ENCODE peak calls at places on chromosomes 7 and 10, in nine cellular contexts. X is heart left ventricle, M is erythroblast, N is adrenal gland, H is HCT116, T is transverse colon, V is endothelial cell of umbilical vein, A is A549, C is sigmoid colon. Y is an unnamed sample.

GRCh38 chr7:74355091-74355490 is 65.9 kb downstream of the CLIP2 start:
- DNase-seq in V (peak; percentile 70), N (peak; percentile 75), C (no peak), T (peak; percentile 30), A (peak; percentile 73), X (peak; percentile 43), M (peak; percentile 11), H (peak; percentile 75), Y (no peak)

GRCh38 chr10:131198401-131198800 is 113.1 kb downstream of the TCERG1L start:
- DNase-seq in N (peak; percentile 35), A (no peak), C (no peak), T (no peak), X (no peak), H (no peak), V (no peak), M (no peak), Y (no peak)

GRCh38 chr10:130076681-130077080 is 33.9 kb downstream of the C10orf143 start:
- DNase-seq in T (no peak), X (no peak), H (no peak), A (no peak), C (no peak), N (no peak), V (no peak), M (no peak), Y (no peak)

GRCh38 chr7:30549933-30550493 is 44.7 kb upstream of the GARS1 start:
- DNase-seq in H (no peak), C (no peak), M (peak; percentile 13), V (peak; percentile 55), T (no peak), X (peak; percentile 45), A (no peak), N (no peak), Y (no peak)

GRCh38 chr10:47079177-47079580 is 168.0 kb downstream of the PTPN20 start:
- DNase-seq in C (no peak), X (no peak), H (no peak), M (no peak), T (no peak), N (no peak), V (no peak), A (no peak), Y (no peak)

GRCh38 chr7:11437987-11438386 is 394.0 kb downstream of the THSD7A start:
- DNase-seq in A (no peak), N (no peak), M (no peak), C (no peak), T (no peak), H (no peak), V (no peak), X (no peak), Y (no peak)

GRCh38 chr7:104272767-104273384 is 55.5 kb upstream of the LHFPL3 start:
- DNase-seq in C (no peak), M (no peak), H (peak; percentile 26), N (no peak), A (peak; percentile 41), V (peak; percentile 55), T (no peak), X (no peak), Y (no peak)

GRCh38 chr10:78053201-78053868 is 19.7 kb downstream of the RPS24 start:
- DNase-seq in M (no peak), X (no peak), C (no peak), H (no peak), N (peak; percentile 57), A (no peak), T (no peak), V (no peak), Y (no peak)

GRCh38 chr7:154777023-154777422 is 225.9 kb downstream of the PAXIP1 start:
- DNase-seq in V (no peak), T (no peak), N (no peak), M (no peak), C (no peak), A (peak; percentile 16), H (peak; percentile 12), X (no peak), Y (no peak)

GRCh38 chr10:122098924-122099323 is 110.0 kb downstream of the TACC2 start:
- DNase-seq in C (no peak), M (no peak), V (no peak), A (no peak), T (no peak), N (no peak), X (no peak), H (no peak), Y (no peak)

GRCh38 chr7:74026406-74027123 is 1.4 kb upstream of the ELN start:
- DNase-seq in T (peak; percentile 79), H (peak; percentile 31), M (peak; percentile 43), N (peak; percentile 87), C (peak; percentile 92), X (peak; percentile 84), A (peak; percentile 54), V (peak; percentile 72), Y (peak; percentile 78)

GRCh38 chr10:613217-613616 is 76.3 kb downstream of the DIP2C start:
- DNase-seq in M (no peak), V (no peak), X (peak; percentile 61), C (peak; percentile 68), T (peak; percentile 72), H (peak; percentile 6), N (no peak), A (no peak), Y (no peak)

GRCh38 chr7:97001656-97002554 is 3.4 kb upstream of the DLX6 start:
- DNase-seq in H (no peak), V (no peak), N (no peak), T (no peak), C (no peak), X (no peak), M (no peak), A (no peak), Y (no peak)

GRCh38 chr7:68512466-68512865 is 1085.8 kb upstream of the AUTS2 start:
- DNase-seq in H (no peak), X (no peak), A (no peak), V (no peak), M (no peak), C (no peak), T (no peak), N (no peak), Y (no peak)

GRCh38 chr7:17009007-17009719 is 127.4 kb upstream of the AGR3 start:
- DNase-seq in M (peak; percentile 9), X (no peak), C (no peak), A (peak; percentile 61), T (no peak), H (peak; percentile 27), V (peak; percentile 43), N (no peak), Y (no peak)

DNA sequence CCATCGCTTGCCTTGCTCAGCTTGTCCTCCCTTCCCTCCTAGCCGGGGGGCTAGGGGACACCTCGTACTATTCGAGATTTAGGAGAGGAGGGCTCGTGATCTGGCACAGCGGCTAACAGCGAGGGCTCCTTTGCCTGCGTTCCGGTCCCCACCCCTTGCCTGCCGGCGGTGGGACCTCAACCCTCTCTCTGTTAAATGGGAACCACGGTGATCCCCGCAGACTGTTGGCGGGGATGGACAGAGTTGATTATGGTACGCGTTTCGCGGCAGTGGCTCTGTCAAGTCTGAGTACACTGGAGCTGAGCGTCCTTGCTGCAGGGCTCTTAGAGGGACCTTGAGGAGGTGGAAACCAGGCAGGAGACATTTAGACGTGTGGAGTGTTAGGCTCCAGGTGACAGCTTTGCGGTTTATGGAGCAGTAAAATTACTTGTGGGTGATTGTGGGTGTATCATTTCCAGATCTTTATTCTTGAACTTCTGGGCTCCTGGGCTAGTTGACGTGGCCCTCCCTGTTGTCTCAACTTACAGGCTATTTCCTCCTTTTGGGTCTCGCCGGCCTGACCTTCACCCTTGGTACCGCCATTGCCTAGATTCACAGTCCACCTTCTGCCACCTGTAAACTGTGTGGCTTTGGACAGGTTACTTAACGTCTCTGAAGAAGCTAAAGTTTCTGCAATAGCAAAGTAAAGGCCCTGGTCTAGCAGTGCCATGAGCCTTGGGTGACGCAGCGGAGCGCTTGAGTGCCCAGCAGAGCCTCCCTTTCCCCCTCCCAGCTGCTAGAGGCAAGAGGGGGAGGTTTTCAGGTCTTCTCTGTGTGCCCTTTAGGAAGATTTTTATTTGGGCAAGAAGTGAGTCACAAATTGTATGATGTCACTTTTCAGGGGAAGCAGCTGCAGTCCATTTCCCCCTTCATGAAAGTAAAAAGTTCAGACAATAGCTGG is 730 bp downstream of the CASP7 start:
- DNase-seq in T (peak; percentile 67), H (no peak), V (peak; percentile 91), C (peak; percentile 73), X (peak; percentile 46), N (peak; percentile 74), M (peak; percentile 39), A (peak; percentile 57), Y (peak; percentile 39)
- TF ChIP-seq POLR2A in T (peak; percentile 71), H (no peak), V (peak; percentile 45), C (no peak), X (no peak), N (no peak), M (no peak), A (no peak), Y (no peak)

DNA sequence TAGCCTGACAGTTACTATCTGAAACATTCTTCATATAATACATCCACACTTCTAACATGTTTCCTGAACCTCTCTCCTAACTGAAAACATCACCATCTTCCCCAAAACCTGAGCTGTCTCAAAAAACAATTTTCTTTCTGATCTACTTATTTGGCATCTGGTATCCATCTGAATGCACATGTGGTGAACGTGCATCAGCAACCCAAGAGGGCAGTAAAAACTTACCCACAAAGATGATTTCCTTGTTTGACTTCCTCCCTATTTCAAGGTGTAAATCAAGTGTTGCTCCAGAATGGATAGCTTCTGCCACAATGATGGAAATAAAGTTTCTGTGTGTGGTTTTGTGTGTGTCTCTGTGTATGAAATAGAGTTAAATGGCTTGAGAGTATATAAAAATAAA is 500.4 kb downstream of the MAGI2 start:
- DNase-seq in M (no peak), X (no peak), H (no peak), T (no peak), A (no peak), C (no peak), N (no peak), V (no peak), Y (no peak)
- TF ChIP-seq POLR2A in M (no peak), X (no peak), H (no peak), T (no peak), A (no peak), C (no peak), N (no peak), V (no peak), Y (no peak)

GRCh38 chr10:12068467-12069269 is at the start of gene DHTKD1:
- DNase-seq in V (peak; percentile 99), C (peak; percentile 99), T (peak; percentile 99), H (peak; percentile 94), N (peak; percentile 99), A (peak; percentile 97), M (peak; percentile 99), X (peak; percentile 99), Y (peak; percentile 97)
- TF ChIP-seq POLR2A in V (peak; percentile 65), C (peak; percentile 60), T (peak; percentile 79), H (peak; percentile 57), N (peak; percentile 32), A (peak; percentile 56), M (peak; percentile 78), X (no peak), Y (no peak)

DNA sequence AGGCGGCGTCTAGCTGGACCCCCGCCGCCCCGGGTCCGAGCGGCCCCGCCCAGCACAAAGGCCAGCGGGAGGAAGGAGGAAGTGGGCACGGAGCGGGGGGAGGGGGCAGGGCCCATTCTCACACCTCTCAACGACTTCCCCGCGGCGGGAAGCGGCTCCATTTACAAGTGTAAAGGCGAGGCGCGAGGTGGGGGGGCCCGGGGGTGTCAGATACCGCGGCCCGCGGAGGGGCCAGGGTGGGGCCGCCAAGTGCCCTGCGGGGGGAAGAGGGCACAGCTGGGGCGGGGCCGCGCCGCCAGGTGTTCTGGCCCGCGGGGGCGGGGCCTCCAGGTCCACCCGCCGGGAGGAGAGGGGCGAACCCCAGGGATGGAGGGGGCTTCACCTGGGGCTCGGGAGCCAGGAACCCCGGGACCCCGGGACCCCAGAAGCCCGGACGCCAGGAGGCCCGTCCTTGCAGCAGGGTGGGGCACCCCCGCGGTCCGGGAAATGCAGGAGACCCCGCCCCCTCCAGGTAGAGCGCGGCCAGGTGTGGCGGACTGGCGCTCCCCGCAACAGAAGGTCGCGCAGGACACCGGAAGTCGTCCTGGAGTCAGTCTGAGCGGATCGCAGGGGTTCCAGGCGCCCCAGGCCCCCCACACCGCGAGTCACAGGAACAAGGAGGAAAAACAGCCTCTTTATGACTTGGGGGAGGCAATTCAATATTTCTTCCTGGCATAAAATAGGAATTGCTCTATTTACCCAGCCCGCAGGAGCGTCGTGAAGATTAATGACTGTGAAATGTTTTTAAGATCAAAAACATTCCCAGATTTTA is 8.3 kb downstream of the CTBP2 start:
- DNase-seq in X (no peak), H (no peak), M (no peak), V (no peak), C (no peak), N (no peak), T (peak; percentile 86), A (no peak), Y (no peak)
- TF ChIP-seq POLR2A in X (no peak), H (no peak), M (no peak), V (no peak), C (no peak), N (no peak), T (peak; percentile 79), A (no peak), Y (no peak)